ENCODE peak calls at places on chromosomes 6 and 20, in nine cellular contexts. W is GM23338, Q is uterus, G is ovary, X is fibroblast of the aortic adventitia, L is left lung, N is tibial nerve, I is colonic mucosa, Z is astrocyte of the spinal cord. F is an unnamed sample.

GRCh38 chr6:93749191-93749590 is 329.8 kb upstream of the EPHA7 start:
- DNase-seq in L (no peak), N (no peak), Z (peak; percentile 6), G (no peak), Q (no peak), W (no peak), X (peak; percentile 2), I (no peak), F (no peak)

GRCh38 chr6:67045076-67045475 is 1338.0 kb upstream of the EYS start:
- DNase-seq in Z (no peak), I (no peak), W (no peak), N (no peak), X (no peak), G (no peak), L (no peak), Q (no peak), F (no peak)

GRCh38 chr20:37378785-37379598 is 33.1 kb downstream of the SRC start:
- DNase-seq in W (peak; percentile 47), L (peak; percentile 77), N (no peak), X (peak; percentile 47), Z (peak; percentile 38), G (peak; percentile 38), Q (no peak), I (no peak), F (no peak)

GRCh38 chr20:49385471-49385870 is 97.0 kb downstream of the KCNB1 start:
- DNase-seq in N (no peak), W (peak; percentile 80), Q (no peak), G (no peak), L (no peak), Z (peak; percentile 22), X (peak; percentile 33), I (no peak), F (peak; percentile 33)

GRCh38 chr6:41615311-41615710 is 23.0 kb upstream of the MDFI start:
- DNase-seq in N (no peak), Z (no peak), X (no peak), W (no peak), Q (no peak), L (no peak), G (no peak), I (no peak), F (no peak)

GRCh38 chr20:20611165-20611564 is 101.3 kb downstream of the RALGAPA2 start:
- DNase-seq in I (no peak), Z (no peak), L (no peak), G (no peak), X (no peak), N (no peak), Q (no peak), W (no peak), F (no peak)

GRCh38 chr20:59105581-59105980 is 58.0 kb upstream of the ZNF831 start:
- DNase-seq in W (no peak), Q (no peak), Z (no peak), I (no peak), N (no peak), X (no peak), L (no peak), G (no peak), F (no peak)

GRCh38 chr6:147390909-147391536 is 117.5 kb upstream of the SAMD5 start:
- DNase-seq in I (no peak), Q (no peak), L (no peak), X (no peak), N (no peak), G (no peak), W (peak; percentile 43), Z (peak; percentile 39), F (peak; percentile 13)

GRCh38 chr6:111220383-111221031 is 133.2 kb downstream of the SLC16A10 start:
- DNase-seq in X (no peak), L (no peak), N (no peak), G (no peak), Q (no peak), W (no peak), Z (no peak), I (no peak), F (no peak)

GRCh38 chr6:138309695-138310094 is 68.0 kb upstream of the SMIM28 start:
- DNase-seq in N (no peak), X (no peak), Z (no peak), L (no peak), G (no peak), Q (no peak), I (no peak), W (no peak), F (no peak)

GRCh38 chr6:158417760-158418098 is 105.5 kb downstream of the TULP4 start:
- DNase-seq in X (peak; percentile 69), N (no peak), Z (peak; percentile 79), W (no peak), I (no peak), Q (no peak), G (no peak), L (no peak), F (peak; percentile 57)

GRCh38 chr6:81978230-81978629 is 225.7 kb upstream of the TENT5A start:
- DNase-seq in Q (no peak), W (no peak), G (no peak), X (no peak), L (no peak), Z (no peak), I (no peak), N (no peak), F (no peak)

GRCh38 chr6:91653954-91654843 is 1067.3 kb upstream of the MAP3K7 start:
- DNase-seq in W (peak; percentile 47), X (no peak), L (no peak), N (no peak), G (no peak), Q (no peak), I (no peak), Z (no peak), F (no peak)

GRCh38 chr6:16450821-16451220 is 212.4 kb downstream of the GMPR start:
- DNase-seq in N (no peak), G (no peak), Q (no peak), W (no peak), I (no peak), L (no peak), X (peak; percentile 41), Z (peak; percentile 48), F (peak; percentile 62)

GRCh38 chr6:24883618-24884017 is 52.1 kb downstream of the RIPOR2 start:
- DNase-seq in Z (peak; percentile 56), W (no peak), Q (no peak), X (no peak), G (no peak), L (no peak), I (no peak), N (no peak), F (peak; percentile 86)

DNA sequence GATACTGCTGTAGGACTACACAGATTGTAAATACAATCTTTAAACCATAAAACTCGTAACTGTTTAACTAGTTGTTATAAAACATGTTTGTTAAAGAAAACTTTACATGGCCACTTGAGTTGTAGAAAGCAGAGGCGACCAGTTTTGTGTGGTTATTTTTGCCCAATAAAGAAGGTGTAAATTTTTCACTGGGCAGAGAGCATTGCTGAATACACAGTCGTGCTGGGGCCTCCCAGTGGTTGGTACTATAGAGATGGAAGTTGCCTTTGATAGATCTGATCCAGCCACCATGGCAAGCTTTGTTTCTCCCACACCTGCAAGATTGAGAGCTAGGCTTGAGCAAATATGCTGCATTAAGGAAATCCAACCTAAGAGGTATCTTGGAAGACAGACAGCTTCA is 34.0 kb upstream of the YWHAB start:
- DNase-seq in X (no peak), I (peak; percentile 74), Z (no peak), L (no peak), G (no peak), N (no peak), W (no peak), Q (no peak), F (no peak)
- TF ChIP-seq CTCF in X (no peak), I (no peak), Z (no peak), L (no peak), G (no peak), N (no peak), W (no peak), Q (no peak), F (no peak)

GRCh38 chr6:43181942-43182860 is at the start of gene CUL9:
- DNase-seq in I (peak; percentile 87), X (peak; percentile 58), Z (peak; percentile 68), L (peak; percentile 99), Q (peak; percentile 76), N (peak; percentile 68), W (peak; percentile 82), G (peak; percentile 91), F (peak; percentile 45)
- TF ChIP-seq CTCF in I (no peak), X (no peak), Z (no peak), L (no peak), Q (no peak), N (no peak), W (no peak), G (no peak), F (no peak)

DNA sequence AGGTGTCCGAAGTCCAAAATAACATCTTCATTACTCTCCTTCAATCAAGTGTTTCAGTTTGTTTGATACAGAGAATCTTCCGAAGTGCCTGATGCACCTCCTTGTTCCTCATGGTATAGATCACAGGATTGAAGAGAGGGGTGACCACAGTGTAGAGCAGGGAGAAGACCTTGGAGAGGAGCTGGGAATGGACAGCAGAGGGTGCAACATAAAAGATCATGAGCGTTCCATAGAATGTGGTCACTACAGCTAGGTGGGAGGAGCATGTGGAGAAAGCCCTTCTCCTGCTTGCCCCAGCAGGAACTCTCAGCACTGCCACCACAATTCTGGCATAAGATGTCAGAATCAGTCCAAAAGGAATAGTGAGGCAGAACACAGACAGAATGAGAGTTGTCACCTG is 11.9 kb downstream of the OR12D1 start:
- DNase-seq in W (no peak), N (no peak), I (no peak), Z (no peak), G (no peak), L (no peak), Q (no peak), X (no peak), F (no peak)
- TF ChIP-seq CTCF in W (no peak), N (no peak), I (no peak), Z (no peak), G (no peak), L (no peak), Q (no peak), X (no peak), F (no peak)

GRCh38 chr6:8441452-8441851 is 6.1 kb upstream of the SLC35B3 start:
- DNase-seq in Q (no peak), X (no peak), L (no peak), W (no peak), N (no peak), Z (no peak), I (no peak), G (no peak), F (no peak)

GRCh38 chr6:8446391-8446790 is 11.0 kb upstream of the SLC35B3 start:
- DNase-seq in G (no peak), W (no peak), Z (no peak), Q (no peak), X (no peak), N (no peak), L (no peak), I (no peak), F (no peak)

GRCh38 chr6:8437813-8438212 is 2.5 kb upstream of the SLC35B3 start:
- DNase-seq in Q (no peak), N (no peak), Z (no peak), I (no peak), L (no peak), W (no peak), G (no peak), X (no peak), F (no peak)

GRCh38 chr6:8439601-8440268 is 4.4 kb upstream of the SLC35B3 start:
- DNase-seq in L (no peak), Q (no peak), G (no peak), I (no peak), X (no peak), N (no peak), W (no peak), Z (no peak), F (no peak)

DNA sequence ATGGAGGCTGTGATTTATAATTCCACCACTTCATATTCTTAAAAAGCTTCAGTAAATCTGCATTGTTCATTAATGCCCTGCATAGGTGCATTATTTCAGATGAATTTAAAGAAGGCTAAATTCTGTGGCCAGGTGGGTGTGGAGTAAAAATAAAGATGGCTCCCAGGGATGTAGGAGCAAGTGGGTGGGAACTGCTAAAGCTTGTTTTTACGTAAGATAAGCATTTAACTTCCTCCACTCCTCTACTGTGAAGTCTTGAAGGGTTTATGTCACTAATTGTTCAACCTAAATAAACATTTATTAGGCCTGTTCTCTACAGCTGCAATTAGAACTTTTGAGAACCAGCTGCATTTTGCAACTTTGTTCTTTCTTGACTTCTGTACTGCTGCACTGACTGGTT is 6.8 kb upstream of the SLC35B3 start:
- DNase-seq in G (no peak), Q (no peak), N (no peak), W (no peak), X (no peak), I (no peak), L (no peak), Z (no peak), F (no peak)
- TF ChIP-seq CTCF in G (no peak), Q (no peak), N (no peak), W (no peak), X (no peak), I (no peak), L (no peak), Z (no peak), F (no peak)